ENCODE peak calls at places on chromosomes 4 and X, in eight cellular contexts. W is NCI-H2029 treated with DMSO at 0.1 percent for 48 hours; Y is natural killer cell; X is adipocyte; G is GM12865; O is CD8-positive, alpha-beta memory T cell; P is NCI-H2081; Q is osteocyte. E is an unnamed sample.

GRCh38 chr4:11606078-11606477 is 177.4 kb upstream of the HS3ST1 start:
- DNase-seq in Q (no peak), G (no peak), Y (no peak), P (no peak), X (no peak), O (no peak), W (no peak), E (no peak)

GRCh38 chrX:16175329-16175728 is 8.0 kb downstream of the MAGEB17 start:
- DNase-seq in G (no peak), O (no peak), P (no peak), W (no peak), Q (no peak), X (no peak), Y (no peak), E (no peak)

GRCh38 chr4:150679018-150679766 is 97.2 kb downstream of the MAB21L2 start:
- DNase-seq in Q (no peak), P (no peak), Y (no peak), W (no peak), X (peak), O (no peak), G (no peak), E (no peak)

GRCh38 chr4:52823478-52824092 is 38.5 kb upstream of the RASL11B start:
- DNase-seq in P (no peak), O (no peak), Q (no peak), G (peak), Y (no peak), X (no peak), W (no peak), E (no peak)

GRCh38 chrX:312621-313331 is 5.8 kb downstream of the GTPBP6 start:
- DNase-seq in P (no peak), W (no peak), O (no peak), X (no peak), Q (no peak), Y (no peak), G (no peak), E (no peak)

GRCh38 chr4:140305053-140305452 is 68.4 kb upstream of the SCOC start:
- DNase-seq in W (peak), Y (no peak), G (no peak), Q (no peak), X (no peak), P (no peak), O (no peak), E (no peak)

GRCh38 chr4:14269824-14270223 is 642.3 kb upstream of the BOD1L1 start:
- DNase-seq in W (no peak), X (no peak), Q (no peak), G (no peak), O (no peak), P (no peak), Y (no peak), E (no peak)

GRCh38 chr4:95059630-95060029 is 301.9 kb downstream of the BMPR1B start:
- DNase-seq in G (no peak), Q (no peak), W (no peak), P (no peak), Y (no peak), O (no peak), X (peak), E (no peak)

GRCh38 chr4:162241857-162242256 is 78.1 kb upstream of the FSTL5 start:
- DNase-seq in X (peak), Q (no peak), Y (no peak), P (no peak), O (no peak), W (no peak), G (no peak), E (no peak)

GRCh38 chr4:159283697-159284492 is 181.0 kb downstream of the RAPGEF2 start:
- DNase-seq in P (no peak), Q (no peak), O (no peak), X (no peak), G (no peak), Y (no peak), W (no peak), E (no peak)

GRCh38 chrX:18828832-18829404 is 121.5 kb downstream of the PPEF1 start:
- DNase-seq in W (no peak), P (no peak), O (no peak), X (no peak), G (peak), Q (no peak), Y (no peak), E (no peak)

GRCh38 chr4:2078584-2078983 is 19.5 kb downstream of the NAT8L start:
- DNase-seq in Y (no peak), O (no peak), Q (no peak), P (no peak), W (no peak), X (no peak), G (no peak), E (no peak)

GRCh38 chr4:148216866-148217814 is 225.1 kb downstream of the NR3C2 start:
- DNase-seq in G (peak), X (peak), O (no peak), P (no peak), Y (no peak), Q (no peak), W (no peak), E (no peak)

GRCh38 chr4:51909236-51909703 is 66.3 kb downstream of the DCUN1D4 start:
- DNase-seq in O (no peak), X (no peak), G (no peak), W (no peak), Y (no peak), P (no peak), Q (no peak), E (no peak)

GRCh38 chr4:170497105-170497504 is 407.3 kb upstream of the AADAT start:
- DNase-seq in O (no peak), P (peak), W (no peak), Q (no peak), G (peak), X (peak), Y (no peak), E (no peak)

GRCh38 chr4:20444599-20445337 is 193.1 kb downstream of the SLIT2 start:
- DNase-seq in X (peak), P (no peak), Y (no peak), O (no peak), G (no peak), Q (no peak), W (no peak), E (no peak)

GRCh38 chr4:11525085-11525484 is 96.4 kb upstream of the HS3ST1 start:
- DNase-seq in Y (no peak), O (no peak), G (no peak), X (no peak), Q (no peak), W (no peak), P (no peak), E (no peak)

GRCh38 chr4:98338761-98339438 is 77.7 kb downstream of the RAP1GDS1 start:
- DNase-seq in Y (no peak), X (no peak), O (no peak), Q (no peak), W (no peak), G (no peak), P (no peak), E (no peak)

GRCh38 chr4:41219421-41219950 is 5.1 kb upstream of the APBB2 start:
- DNase-seq in Q (no peak), G (no peak), O (no peak), W (no peak), X (no peak), P (no peak), Y (no peak), E (no peak)

GRCh38 chr4:143771269-143771668 is 70.8 kb upstream of the FREM3 start:
- DNase-seq in X (peak), Q (no peak), P (no peak), Y (no peak), G (no peak), W (no peak), O (no peak), E (no peak)

GRCh38 chrX:11108253-11108941 is 2.7 kb upstream of the HCCS start:
- DNase-seq in O (no peak), W (no peak), Y (no peak), G (no peak), Q (no peak), P (no peak), X (no peak), E (no peak)

GRCh38 chr4:107689912-107690587 is 30.0 kb downstream of the PAPSS1 start:
- DNase-seq in W (no peak), Y (no peak), X (peak), G (no peak), Q (no peak), O (no peak), P (no peak), E (no peak)

GRCh38 chr4:106238819-106239420 is 77.1 kb downstream of the TBCK start:
- DNase-seq in P (no peak), G (peak), W (peak), O (no peak), Q (no peak), X (peak), Y (no peak), E (no peak)

GRCh38 chrX:83588409-83588808 is 80.3 kb downstream of the POU3F4 start:
- DNase-seq in O (no peak), G (no peak), W (no peak), Q (no peak), Y (no peak), P (no peak), X (no peak), E (no peak)

GRCh38 chr4:186190456-186191265 is 706 bp upstream of the CYP4V2 start:
- DNase-seq in O (peak), X (peak), Y (peak), Q (no peak), W (no peak), P (peak), G (peak), E (peak)

GRCh38 chr4:38667005-38667771 is 3.2 kb downstream of the KLF3 start:
- DNase-seq in O (peak), X (peak), P (peak), Q (no peak), Y (peak), W (peak), G (peak), E (peak)

GRCh38 chr4:112852586-112852985 is 196.9 kb upstream of the ANK2 start:
- DNase-seq in Y (no peak), P (no peak), X (no peak), O (no peak), G (no peak), Q (no peak), W (no peak), E (no peak)

GRCh38 chrX:37077646-37078433 is 69.7 kb downstream of the FAM47C start:
- DNase-seq in Y (no peak), O (no peak), W (no peak), P (no peak), X (no peak), G (no peak), Q (no peak), E (no peak)

GRCh38 chr4:38526412-38526811 is 137.6 kb upstream of the KLF3 start:
- DNase-seq in Y (no peak), W (peak), O (no peak), X (no peak), G (no peak), P (no peak), Q (no peak), E (no peak)

GRCh38 chrX:119147486-119147885 is 19.9 kb upstream of the KIAA1210 start:
- DNase-seq in Y (no peak), P (no peak), X (no peak), O (no peak), Q (no peak), W (no peak), G (no peak), E (no peak)

GRCh38 chr4:96145671-96146070 is 305.8 kb downstream of the PDHA2 start:
- DNase-seq in Q (no peak), G (no peak), W (no peak), Y (no peak), O (no peak), X (peak), P (no peak), E (no peak)

GRCh38 chr4:7939377-7940108 is at the start of gene AFAP1:
- DNase-seq in Y (peak), P (peak), X (peak), G (peak), W (peak), O (peak), Q (peak), E (peak)

GRCh38 chr4:74364649-74365491 is at the start of gene EREG:
- DNase-seq in P (no peak), O (no peak), Y (peak), Q (peak), W (no peak), X (peak), G (peak), E (no peak)

GRCh38 chrX:47366051-47366722 is 4.2 kb upstream of the ZNF157 start:
- DNase-seq in W (peak), Y (peak), P (peak), G (peak), O (peak), X (peak), Q (no peak), E (peak)

GRCh38 chrX:21711848-21712197 is 46.1 kb downstream of the SMPX start:
- DNase-seq in W (no peak), Q (no peak), P (no peak), X (no peak), Y (no peak), G (no peak), O (no peak), E (no peak)